ENCODE peak calls at places on chromosomes 16 and 17, in seven cellular contexts. W is WTC11; B is stomach; A is stimulated activated CD8-positive, alpha-beta memory T cell treated with anti-CD3 and anti-CD28 coated beads, Interleukin-2, amount 100 ng/mL, for 48 hours; Y is AG04450; U is KBM-7; P is caudate nucleus. H is an unnamed sample.

GRCh38 chr17:45234641-45235040 is 13.0 kb downstream of the FMNL1 start:
- DNase-seq in P (no peak), U (peak; percentile 44), A (no peak), W (peak; percentile 81), Y (no peak), B (no peak), H (no peak)

GRCh38 chr17:39671651-39672521 is 3.6 kb downstream of the PNMT start:
- DNase-seq in B (peak; percentile 57), A (no peak), P (no peak), U (no peak), Y (no peak), W (peak; percentile 80), H (no peak)

GRCh38 chr16:88320947-88321634 is 61.7 kb upstream of the ZNF469 start:
- DNase-seq in B (no peak), U (peak; percentile 6), P (no peak), Y (no peak), A (no peak), W (no peak), H (no peak)

GRCh38 chr17:8488931-8489330 is 53.2 kb downstream of the NDEL1 start:
- DNase-seq in U (no peak), P (no peak), B (no peak), Y (peak; percentile 90), W (no peak), A (no peak), H (peak; percentile 63)

GRCh38 chr16:81879625-81880024 is 100.5 kb downstream of the PLCG2 start:
- DNase-seq in B (no peak), W (peak; percentile 68), A (no peak), U (no peak), P (no peak), Y (no peak), H (no peak)

GRCh38 chr16:4288148-4288921 is 15.5 kb upstream of the TFAP4 start:
- DNase-seq in U (peak; percentile 68), A (peak; percentile 77), B (peak; percentile 79), P (no peak), Y (no peak), W (peak; percentile 95), H (peak; percentile 70)

GRCh38 chr16:19114359-19115147 is 789 bp downstream of the ITPRIPL2 start:
- DNase-seq in W (peak; percentile 56), Y (no peak), A (no peak), B (peak; percentile 61), U (peak; percentile 59), P (no peak), H (peak; percentile 69)

GRCh38 chr17:50165466-50165865 is 339 bp upstream of the SGCA start:
- DNase-seq in A (no peak), B (no peak), U (no peak), Y (no peak), P (no peak), W (no peak), H (no peak)

GRCh38 chr17:45868276-45868675 is 23.6 kb downstream of the SPPL2C start:
- DNase-seq in A (no peak), Y (no peak), U (no peak), B (no peak), W (no peak), P (no peak), H (no peak)

GRCh38 chr17:81832608-81833159 is 407 bp downstream of the MCRIP1 start:
- DNase-seq in B (no peak), U (peak; percentile 51), A (peak; percentile 36), Y (no peak), P (no peak), W (peak; percentile 40), H (peak; percentile 58)

GRCh38 chr16:986925-987581 is 5.5 kb downstream of the SOX8 start:
- DNase-seq in Y (no peak), B (no peak), P (no peak), U (no peak), W (no peak), A (no peak), H (no peak)

GRCh38 chr17:73266796-73267195 is 5.1 kb upstream of the CPSF4L start:
- DNase-seq in P (no peak), A (no peak), B (no peak), Y (no peak), U (no peak), W (no peak), H (no peak)

GRCh38 chr17:73365934-73366623 is 54.3 kb upstream of the CDC42EP4 start:
- DNase-seq in U (no peak), P (no peak), Y (no peak), B (no peak), A (no peak), W (no peak), H (no peak)

GRCh38 chr17:82846061-82846691 is 6.4 kb upstream of the ZNF750 start:
- DNase-seq in P (no peak), B (no peak), Y (no peak), W (no peak), A (no peak), U (no peak), H (no peak)

GRCh38 chr16:55249361-55249760 is 74.6 kb upstream of the IRX6 start:
- DNase-seq in B (no peak), A (no peak), Y (no peak), U (no peak), P (no peak), W (no peak), H (no peak)

H was measured in SJSA1.